ENCODE peak calls at places on chromosome 7, in ten cellular contexts. X is posterior cingulate gyrus; T is renal cortical epithelial cell; L is CD8-positive, alpha-beta T cell; K is right cardiac atrium; B is body of pancreas; M is T-helper 22 cell; H is WTC11; N is hypothalamus; P is epithelial cell of prostate. S is an unnamed sample.

GRCh38 chr7:78769551-78770101 is 683.8 kb downstream of the MAGI2 start:
- DNase-seq in T (peak; percentile 10), K (no peak), M (no peak), L (no peak), H (no peak), X (no peak), P (no peak), N (no peak), B (no peak), S (no peak)

GRCh38 chr7:92613720-92614119 is 23.5 kb upstream of the FAM133B start:
- DNase-seq in H (no peak), K (no peak), X (no peak), M (no peak), T (no peak), B (no peak), P (no peak), N (no peak), L (no peak), S (no peak)

GRCh38 chr7:674454-675410 is 51.8 kb upstream of the DNAAF5 start:
- DNase-seq in H (no peak), K (peak; percentile 30), X (peak; percentile 23), T (no peak), B (peak; percentile 17), M (no peak), N (peak; percentile 33), P (no peak), L (no peak), S (no peak)

GRCh38 chr7:38451840-38452239 is 178.4 kb upstream of the TARP start:
- DNase-seq in P (no peak), H (no peak), T (peak; percentile 15), N (no peak), B (no peak), L (no peak), M (no peak), X (no peak), K (no peak), S (no peak)

GRCh38 chr7:28155019-28155660 is 25.5 kb downstream of the JAZF1 start:
- DNase-seq in M (no peak), L (no peak), X (no peak), H (no peak), B (no peak), K (no peak), P (no peak), N (no peak), T (peak; percentile 54), S (no peak)

GRCh38 chr7:144822223-144822622 is 13.6 kb downstream of the TPK1 start:
- DNase-seq in T (peak; percentile 36), X (no peak), H (no peak), P (no peak), L (no peak), N (no peak), K (no peak), B (peak; percentile 16), M (no peak), S (no peak)

GRCh38 chr7:149732111-149732561 is 41.3 kb downstream of the ZNF467 start:
- DNase-seq in T (no peak), X (peak; percentile 66), P (no peak), B (no peak), L (no peak), H (no peak), M (no peak), N (no peak), K (peak; percentile 73), S (no peak)

GRCh38 chr7:67033251-67033650 is 36.6 kb downstream of the TYW1 start:
- DNase-seq in P (no peak), T (no peak), B (no peak), K (no peak), H (no peak), X (no peak), M (no peak), L (no peak), N (no peak), S (no peak)

GRCh38 chr7:5595545-5596045 is 172.0 kb upstream of the TNRC18 start:
- DNase-seq in B (no peak), T (no peak), X (no peak), H (no peak), L (peak; percentile 14), M (no peak), K (no peak), P (no peak), N (no peak), S (no peak)

GRCh38 chr7:117067322-117067721 is 114.0 kb downstream of the ST7 start:
- DNase-seq in K (no peak), T (no peak), L (no peak), H (no peak), B (no peak), M (no peak), N (no peak), X (no peak), P (no peak), S (no peak)

GRCh38 chr7:120023494-120024167 is 249.3 kb upstream of the KCND2 start:
- DNase-seq in H (no peak), L (no peak), T (no peak), N (no peak), X (no peak), B (no peak), P (no peak), K (no peak), M (no peak), S (no peak)

S was measured in C1 segment of cervical spinal cord.